ENCODE peak calls at places on chromosomes 11 and 22, in five cellular contexts. One of them, this sample, is unnamed.

GRCh38 chr11:34613462-34614183 is 7.3 kb upstream of the EHF start:
- DNase-seq in uterus: no peak
- DNase-seq in stomach: no peak
- DNase-seq in vagina: no peak
- DNase-seq in Peyer's patch: no peak
- DNase-seq in this sample: no peak

GRCh38 chr11:128359515-128359914 is 227.8 kb downstream of the ETS1 start:
- DNase-seq in uterus: no peak
- DNase-seq in stomach: no peak
- DNase-seq in vagina: no peak
- DNase-seq in Peyer's patch: no peak
- DNase-seq in this sample: no peak

GRCh38 chr22:31585161-31585859 is 76.7 kb downstream of the PISD start:
- DNase-seq in uterus: no peak
- DNase-seq in stomach: no peak
- DNase-seq in vagina: no peak
- DNase-seq in Peyer's patch: no peak
- DNase-seq in this sample: no peak

GRCh38 chr22:46588279-46589140 is 31.7 kb upstream of the GRAMD4 start:
- DNase-seq in uterus: no peak
- DNase-seq in stomach: no peak
- DNase-seq in vagina: no peak
- DNase-seq in Peyer's patch: peak
- DNase-seq in this sample: peak

GRCh38 chr22:36505998-36506635 is 723 bp downstream of the FOXRED2 start:
- DNase-seq in uterus: peak
- DNase-seq in stomach: no peak
- DNase-seq in vagina: no peak
- DNase-seq in Peyer's patch: no peak
- DNase-seq in this sample: no peak

GRCh38 chr11:110287537-110287936 is 8.9 kb downstream of the RDX start:
- DNase-seq in uterus: no peak
- DNase-seq in stomach: no peak
- DNase-seq in vagina: no peak
- DNase-seq in Peyer's patch: no peak
- DNase-seq in this sample: no peak

GRCh38 chr22:49406047-49406650 is 421.5 kb downstream of the BRD1 start:
- DNase-seq in uterus: no peak
- DNase-seq in stomach: peak
- DNase-seq in vagina: no peak
- DNase-seq in Peyer's patch: no peak
- DNase-seq in this sample: no peak

GRCh38 chr11:113613619-113614018 is 92.5 kb downstream of the TMPRSS5 start:
- DNase-seq in uterus: no peak
- DNase-seq in stomach: no peak
- DNase-seq in vagina: no peak
- DNase-seq in Peyer's patch: no peak
- DNase-seq in this sample: no peak

GRCh38 chr11:58086528-58086927 is 38.8 kb downstream of the OR9I1 start:
- DNase-seq in uterus: no peak
- DNase-seq in stomach: no peak
- DNase-seq in vagina: no peak
- DNase-seq in Peyer's patch: no peak
- DNase-seq in this sample: no peak

GRCh38 chr22:28009272-28009827 is 90.3 kb upstream of the PITPNB start:
- DNase-seq in uterus: peak
- DNase-seq in stomach: peak
- DNase-seq in vagina: no peak
- DNase-seq in Peyer's patch: peak
- DNase-seq in this sample: peak

GRCh38 chr11:86873573-86874083 is 73.3 kb downstream of the PRSS23 start:
- DNase-seq in uterus: no peak
- DNase-seq in stomach: no peak
- DNase-seq in vagina: no peak
- DNase-seq in Peyer's patch: no peak
- DNase-seq in this sample: no peak

GRCh38 chr11:16809901-16810668 is 71.6 kb downstream of the C11orf58 start:
- DNase-seq in uterus: no peak
- DNase-seq in stomach: no peak
- DNase-seq in vagina: no peak
- DNase-seq in Peyer's patch: no peak
- DNase-seq in this sample: peak

GRCh38 chr22:49026476-49027121 is 801.1 kb downstream of the BRD1 start:
- DNase-seq in uterus: no peak
- DNase-seq in stomach: no peak
- DNase-seq in vagina: no peak
- DNase-seq in Peyer's patch: no peak
- DNase-seq in this sample: no peak

GRCh38 chr11:112655386-112655785 is 305.8 kb upstream of the NCAM1 start:
- DNase-seq in uterus: peak
- DNase-seq in stomach: peak
- DNase-seq in vagina: no peak
- DNase-seq in Peyer's patch: no peak
- DNase-seq in this sample: peak

GRCh38 chr22:50403701-50404101 is 60.6 kb downstream of the PPP6R2 start:
- DNase-seq in uterus: peak
- DNase-seq in stomach: peak
- DNase-seq in vagina: no peak
- DNase-seq in Peyer's patch: no peak
- DNase-seq in this sample: peak

GRCh38 chr11:47536925-47537324 is 16.0 kb downstream of the CELF1 start:
- DNase-seq in uterus: no peak
- DNase-seq in stomach: no peak
- DNase-seq in vagina: no peak
- DNase-seq in Peyer's patch: no peak
- DNase-seq in this sample: no peak

GRCh38 chr11:47539681-47540039 is 13.3 kb downstream of the CELF1 start:
- DNase-seq in uterus: no peak
- DNase-seq in stomach: peak
- DNase-seq in vagina: no peak
- DNase-seq in Peyer's patch: no peak
- DNase-seq in this sample: no peak

GRCh38 chr11:47545298-47545697 is 7.6 kb downstream of the CELF1 start:
- DNase-seq in uterus: no peak
- DNase-seq in stomach: no peak
- DNase-seq in vagina: no peak
- DNase-seq in Peyer's patch: no peak
- DNase-seq in this sample: no peak

GRCh38 chr11:47538741-47539575 is 14.0 kb downstream of the CELF1 start:
- DNase-seq in uterus: no peak
- DNase-seq in stomach: no peak
- DNase-seq in vagina: no peak
- DNase-seq in Peyer's patch: no peak
- DNase-seq in this sample: peak

DNA sequence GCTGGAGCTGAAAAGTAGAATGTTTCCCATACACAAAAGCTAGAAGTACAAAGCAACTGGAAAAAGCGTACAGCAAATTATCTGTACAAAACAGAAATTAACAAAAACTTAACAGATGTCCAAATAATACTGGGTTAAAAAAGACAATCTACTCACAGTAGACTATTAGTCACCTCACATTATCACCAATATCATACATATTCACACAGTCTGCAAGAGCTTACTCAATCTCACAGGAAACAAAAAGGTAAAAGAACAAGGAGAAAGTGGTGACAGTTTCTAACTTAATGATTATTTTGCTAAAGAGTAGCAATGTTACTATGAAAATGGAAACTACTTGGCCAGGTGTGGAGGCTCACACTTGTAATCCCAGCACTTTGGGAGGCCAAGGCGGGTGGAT is 11.9 kb downstream of the CELF1 start:
- DNase-seq in uterus: no peak
- DNase-seq in stomach: no peak
- DNase-seq in vagina: no peak
- DNase-seq in Peyer's patch: no peak
- DNase-seq in this sample: no peak
- H3K27ac ChIP-seq in uterus: no peak
- H3K27ac ChIP-seq in stomach: peak
- H3K27ac ChIP-seq in vagina: no peak
- H3K27ac ChIP-seq in Peyer's patch: no peak
- H3K27ac ChIP-seq in this sample: no peak

GRCh38 chr11:2192435-2192834 is 20.8 kb upstream of the TH start:
- DNase-seq in uterus: no peak
- DNase-seq in stomach: no peak
- DNase-seq in vagina: no peak
- DNase-seq in Peyer's patch: no peak
- DNase-seq in this sample: no peak

GRCh38 chr11:2188745-2189144 is 17.1 kb upstream of the TH start:
- DNase-seq in uterus: no peak
- DNase-seq in stomach: no peak
- DNase-seq in vagina: no peak
- DNase-seq in Peyer's patch: no peak
- DNase-seq in this sample: no peak

GRCh38 chr11:2187267-2187707 is 15.7 kb upstream of the TH start:
- DNase-seq in uterus: no peak
- DNase-seq in stomach: no peak
- DNase-seq in vagina: no peak
- DNase-seq in Peyer's patch: no peak
- DNase-seq in this sample: no peak

GRCh38 chr11:2190670-2191471 is 19.3 kb upstream of the TH start:
- DNase-seq in uterus: no peak
- DNase-seq in stomach: no peak
- DNase-seq in vagina: no peak
- DNase-seq in Peyer's patch: no peak
- DNase-seq in this sample: no peak

DNA sequence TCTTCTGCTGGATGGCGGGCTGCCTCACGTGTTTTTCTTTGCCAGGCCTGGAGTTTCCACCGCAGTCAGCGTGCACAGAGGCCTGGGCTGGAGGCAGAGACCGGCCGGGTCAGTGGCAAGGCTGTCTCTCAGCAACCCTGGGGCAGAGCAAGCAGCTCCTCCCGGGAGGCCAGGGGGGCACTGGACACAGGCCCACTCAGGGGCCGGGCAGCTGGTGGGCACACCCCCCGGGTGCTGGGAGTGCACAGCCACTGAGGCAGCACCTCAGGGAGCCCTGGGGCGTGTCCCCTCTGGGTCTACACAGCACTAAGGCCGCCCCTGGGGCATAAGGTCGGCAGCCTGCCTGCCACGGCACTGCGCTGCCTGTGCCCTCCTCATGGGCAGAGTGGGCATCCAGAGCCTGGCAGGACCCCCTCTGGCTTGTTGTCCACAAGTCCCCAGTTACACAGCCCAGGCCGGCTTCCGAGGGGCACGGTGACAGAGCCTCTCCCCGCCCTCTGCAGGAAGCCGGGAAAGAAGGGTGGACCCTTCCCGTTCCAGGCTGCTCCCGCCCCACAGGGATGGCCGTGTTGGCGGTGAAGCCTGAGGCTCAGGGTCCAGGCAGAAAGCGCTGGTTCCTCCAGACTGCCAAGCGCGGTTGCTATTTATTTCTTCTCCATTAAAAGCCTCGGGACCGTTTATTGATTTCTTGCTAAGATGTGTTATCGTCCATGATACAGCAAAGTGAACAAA is 18.5 kb upstream of the TH start:
- DNase-seq in uterus: no peak
- DNase-seq in stomach: no peak
- DNase-seq in vagina: no peak
- DNase-seq in Peyer's patch: no peak
- DNase-seq in this sample: no peak
- H3K4me3 ChIP-seq in uterus: no peak
- H3K4me3 ChIP-seq in stomach: no peak
- H3K4me3 ChIP-seq in vagina: no peak
- H3K4me3 ChIP-seq in Peyer's patch: no peak
- H3K4me3 ChIP-seq in this sample: no peak

DNA sequence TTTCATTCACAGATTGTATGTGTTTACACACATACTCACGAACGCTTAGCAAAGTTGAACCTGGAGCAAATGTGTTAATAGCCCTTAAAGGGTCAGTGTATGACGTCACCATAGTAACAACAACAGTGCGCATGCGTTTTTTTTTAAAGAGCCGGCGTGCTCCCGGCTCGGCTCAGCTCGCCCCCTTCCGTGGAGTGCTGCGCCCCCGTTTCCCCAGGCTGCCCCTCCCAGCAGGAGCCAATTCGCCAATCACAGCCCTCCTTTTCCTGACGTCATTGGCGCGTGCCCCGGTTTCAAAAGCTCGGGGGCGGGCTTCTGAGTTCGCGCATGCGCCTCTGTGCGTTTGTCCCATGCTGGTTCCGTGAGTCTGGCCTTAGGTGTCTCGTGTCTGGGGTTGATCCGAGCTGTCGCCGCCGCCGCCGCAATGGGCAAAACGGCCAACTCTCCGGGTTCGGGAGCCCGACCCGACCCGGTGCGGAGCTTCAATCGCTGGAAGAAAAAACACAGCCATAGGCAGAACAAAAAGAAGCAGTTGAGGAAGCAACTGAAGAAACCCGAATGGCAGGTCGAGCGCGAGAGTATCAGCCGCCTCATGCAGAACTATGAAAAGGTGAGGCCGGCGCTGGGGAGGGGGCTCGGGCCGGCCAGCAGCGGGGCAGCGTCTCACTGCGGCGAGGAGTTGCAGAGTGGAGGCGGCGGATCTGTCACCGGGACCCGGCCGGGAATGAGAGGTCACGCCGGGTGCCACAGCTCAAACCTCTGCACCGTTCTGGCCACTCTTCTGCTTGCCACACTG is at the start of gene DDX10:
- DNase-seq in uterus: peak
- DNase-seq in stomach: peak
- DNase-seq in vagina: peak
- DNase-seq in Peyer's patch: peak
- DNase-seq in this sample: peak
- TF ChIP-seq POLR2A in uterus: peak
- TF ChIP-seq POLR2A in stomach: no peak
- TF ChIP-seq POLR2A in vagina: no peak
- TF ChIP-seq POLR2A in Peyer's patch: no peak
- TF ChIP-seq POLR2A in this sample: no peak

GRCh38 chr11:75025561-75025960 is 36.8 kb downstream of the NEU3 start:
- DNase-seq in uterus: no peak
- DNase-seq in stomach: no peak
- DNase-seq in vagina: peak
- DNase-seq in Peyer's patch: no peak
- DNase-seq in this sample: no peak
- H3K27ac ChIP-seq in uterus: no peak
- H3K27ac ChIP-seq in stomach: no peak
- H3K27ac ChIP-seq in vagina: no peak
- H3K27ac ChIP-seq in Peyer's patch: no peak
- H3K27ac ChIP-seq in this sample: no peak

GRCh38 chr11:68857037-68857586 is 15.4 kb upstream of the CPT1A start:
- DNase-seq in uterus: no peak
- DNase-seq in stomach: no peak
- DNase-seq in vagina: no peak
- DNase-seq in Peyer's patch: no peak
- DNase-seq in this sample: no peak

GRCh38 chr11:68854273-68854958 is 12.7 kb upstream of the CPT1A start:
- DNase-seq in uterus: no peak
- DNase-seq in stomach: no peak
- DNase-seq in vagina: no peak
- DNase-seq in Peyer's patch: no peak
- DNase-seq in this sample: no peak

GRCh38 chr11:68859123-68859522 is 17.4 kb upstream of the CPT1A start:
- DNase-seq in uterus: no peak
- DNase-seq in stomach: no peak
- DNase-seq in vagina: no peak
- DNase-seq in Peyer's patch: no peak
- DNase-seq in this sample: no peak

GRCh38 chr11:68852628-68853027 is 10.9 kb upstream of the CPT1A start:
- DNase-seq in uterus: no peak
- DNase-seq in stomach: no peak
- DNase-seq in vagina: no peak
- DNase-seq in Peyer's patch: no peak
- DNase-seq in this sample: no peak

GRCh38 chr11:68855205-68855978 is 13.7 kb upstream of the CPT1A start:
- DNase-seq in uterus: peak
- DNase-seq in stomach: no peak
- DNase-seq in vagina: no peak
- DNase-seq in Peyer's patch: peak
- DNase-seq in this sample: peak
- H3K4me3 ChIP-seq in uterus: peak
- H3K4me3 ChIP-seq in stomach: peak
- H3K4me3 ChIP-seq in vagina: peak
- H3K4me3 ChIP-seq in Peyer's patch: peak
- H3K4me3 ChIP-seq in this sample: no peak